ENCODE peak calls at places on chromosomes 2 and 18, in six cellular contexts. D is mesendoderm, X is IMR-90, U is H9, W is neuronal stem cell, V is H1. I is an unnamed sample.
A peak's percentile ranks its signal among the peaks of the same experiment; 100 is the strongest.

GRCh38 chr18:825891-826585 is 14.0 kb upstream of the YES1 start:
- DNase-seq in D (no peak), X (no peak), U (no peak), W (no peak), V (no peak), I (no peak)

GRCh38 chr2:1698188-1698945 is 45.9 kb downstream of the PXDN start:
- DNase-seq in D (no peak), X (no peak), U (no peak), W (no peak), V (peak; percentile 32), I (peak; percentile 54)

GRCh38 chr2:237501892-237502513 is 15.0 kb downstream of the MLPH start:
- DNase-seq in D (no peak), X (peak; percentile 46), U (no peak), W (no peak), V (no peak), I (peak; percentile 72)

GRCh38 chr2:197327776-197328169 is 17.2 kb upstream of the ANKRD44 start:
- DNase-seq in D (no peak), X (no peak), U (no peak), W (no peak), V (no peak), I (no peak)

GRCh38 chr2:109005686-109006204 is 16.7 kb upstream of the EDAR start:
- DNase-seq in D (no peak), X (no peak), U (no peak), W (no peak), V (no peak), I (no peak)

GRCh38 chr2:45929674-45930395 is 278.4 kb downstream of the PRKCE start:
- DNase-seq in D (no peak), X (no peak), U (no peak), W (no peak), V (no peak), I (no peak)

GRCh38 chr2:149733936-149734685 is 146.5 kb upstream of the MMADHC start:
- DNase-seq in D (peak; percentile 63), X (peak; percentile 48), U (no peak), W (no peak), V (no peak), I (peak; percentile 59)

GRCh38 chr2:174675615-174676014 is 78.0 kb upstream of the WIPF1 start:
- DNase-seq in D (no peak), X (no peak), U (no peak), W (no peak), V (no peak), I (no peak)

GRCh38 chr2:171703574-171704347 is 16.5 kb downstream of the DYNC1I2 start:
- DNase-seq in D (peak; percentile 31), X (peak; percentile 56), U (no peak), W (peak; percentile 30), V (no peak), I (peak; percentile 46)

GRCh38 chr2:168697668-168698121 is 104.7 kb upstream of the NOSTRIN start:
- DNase-seq in D (peak; percentile 74), X (peak; percentile 30), U (no peak), W (no peak), V (no peak), I (no peak)

GRCh38 chr2:136116111-136116812 is 1.7 kb downstream of the CXCR4 start:
- DNase-seq in D (peak; percentile 73), X (no peak), U (no peak), W (peak; percentile 39), V (peak; percentile 50), I (no peak)

GRCh38 chr2:235740821-235741220 is 247.0 kb downstream of the AGAP1 start:
- DNase-seq in D (peak; percentile 52), X (no peak), U (peak; percentile 70), W (no peak), V (peak; percentile 65), I (no peak)

GRCh38 chr2:121707920-121708361 is 28.7 kb downstream of the NIFK start:
- DNase-seq in D (peak; percentile 41), X (no peak), U (no peak), W (no peak), V (no peak), I (no peak)

GRCh38 chr2:206198677-206199076 is 39.0 kb downstream of the EEF1B2 start:
- DNase-seq in D (no peak), X (peak; percentile 28), U (no peak), W (no peak), V (no peak), I (no peak)

DNA sequence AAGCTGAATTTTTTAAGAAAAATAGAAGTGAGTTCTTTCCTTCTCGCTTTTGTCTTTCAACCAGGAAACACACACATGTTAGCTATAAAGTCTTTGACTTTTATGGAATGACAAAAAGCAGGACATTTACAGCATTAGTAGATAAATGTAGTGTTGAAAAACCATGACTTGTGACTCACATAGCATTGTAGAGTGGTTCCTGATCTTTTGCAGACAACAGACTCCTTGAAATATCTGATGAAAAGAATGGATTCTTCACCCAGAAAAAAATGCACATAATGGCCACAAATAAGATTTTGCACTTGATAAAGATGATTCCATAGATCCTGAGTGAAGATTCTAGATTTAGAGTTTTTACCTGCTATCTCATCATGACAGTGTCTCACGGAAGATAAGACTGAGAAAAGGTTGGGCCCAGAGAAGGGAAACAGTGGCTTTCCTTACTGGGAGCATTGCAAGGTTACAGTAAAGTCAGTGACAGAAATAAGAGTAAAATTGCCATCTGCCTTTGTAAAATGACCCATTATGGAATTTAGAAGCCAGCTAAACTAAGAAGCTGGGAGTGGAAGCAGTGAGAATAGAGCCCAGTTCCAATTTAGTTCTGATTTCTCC is 14.0 kb downstream of the SMARCAL1 start:
- DNase-seq in D (no peak), X (no peak), U (no peak), W (no peak), V (no peak), I (peak; percentile 56)
- H3K18ac ChIP-seq in D (no peak overlapping the region), X (peak overlapping the region; percentile 50), U (no peak overlapping the region), W (no peak overlapping the region), V (no peak overlapping the region), I (peak overlapping the region; percentile 46)

GRCh38 chr2:181806039-181806392 is 85.5 kb upstream of the ITPRID2 start:
- DNase-seq in D (no peak), X (no peak), U (no peak), W (no peak), V (no peak), I (no peak)
- H4K8ac ChIP-seq in D (no peak overlapping the region), X (peak overlapping the region; percentile 72), U (no peak overlapping the region), W (no peak overlapping the region), V (no peak overlapping the region), I (peak overlapping the region; percentile 82)

GRCh38 chr2:217689053-217689452 is 313.7 kb downstream of the TNS1 start:
- DNase-seq in D (no peak), X (no peak), U (no peak), W (no peak), V (no peak), I (no peak)

GRCh38 chr2:217691920-217692666 is 310.7 kb downstream of the TNS1 start:
- DNase-seq in D (peak; percentile 71), X (peak; percentile 46), U (no peak), W (no peak), V (no peak), I (no peak)

GRCh38 chr2:217694296-217694695 is 308.5 kb downstream of the TNS1 start:
- DNase-seq in D (peak; percentile 72), X (peak; percentile 32), U (no peak), W (no peak), V (no peak), I (peak; percentile 15)

GRCh38 chr2:217693363-217693762 is 309.4 kb downstream of the TNS1 start:
- DNase-seq in D (no peak), X (no peak), U (no peak), W (no peak), V (no peak), I (no peak)

GRCh38 chr2:217691516-217691915 is 311.3 kb downstream of the TNS1 start:
- DNase-seq in D (no peak), X (no peak), U (no peak), W (no peak), V (no peak), I (peak; percentile 17)
- H3K27ac ChIP-seq in D (no peak overlapping the region), X (no peak overlapping the region), U (no peak overlapping the region), W (no peak overlapping the region), V (no peak overlapping the region), I (no peak overlapping the region)

DNA sequence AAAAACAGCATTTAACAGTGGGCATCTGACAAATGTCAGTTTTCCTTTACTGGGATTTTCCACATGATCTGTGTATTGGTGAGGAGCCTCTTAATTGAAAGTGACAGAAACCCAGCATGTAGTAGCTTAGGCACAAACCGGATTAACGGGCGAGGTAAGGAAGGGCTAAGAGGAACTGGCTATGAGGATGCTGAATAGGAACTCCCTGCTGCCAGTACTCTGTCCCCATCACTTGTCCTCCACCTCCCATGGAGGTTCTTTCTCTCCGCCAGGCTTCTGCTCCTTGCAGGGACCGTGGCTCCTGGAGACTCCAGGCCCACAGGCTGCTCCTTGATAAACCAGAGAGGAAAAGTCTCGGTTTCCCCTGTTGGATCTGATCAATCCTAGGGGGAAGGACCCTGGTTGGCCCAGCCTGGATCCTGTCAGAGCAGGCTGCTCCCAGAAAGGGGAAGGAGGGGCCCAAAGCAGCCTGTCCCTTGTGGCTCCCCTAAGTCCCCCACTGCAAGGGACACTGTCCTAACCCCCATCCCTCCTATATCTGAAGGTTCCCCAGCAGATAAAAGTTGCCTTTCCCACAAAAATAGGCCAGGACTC is 10.3 kb downstream of the TEX44 start:
- DNase-seq in D (no peak), X (no peak), U (no peak), W (no peak), V (no peak), I (no peak)
- H3K18ac ChIP-seq in D (no peak overlapping the region), X (no peak overlapping the region), U (peak overlapping the region; percentile 47), W (peak overlapping the region; percentile 84), V (no peak overlapping the region), I (no peak overlapping the region)

GRCh38 chr2:66577331-66578041 is 142.6 kb downstream of the MEIS1 start:
- DNase-seq in D (peak; percentile 76), X (peak; percentile 56), U (peak; percentile 68), W (no peak), V (peak; percentile 73), I (no peak)

GRCh38 chr2:66575625-66576371 is 140.9 kb downstream of the MEIS1 start:
- DNase-seq in D (peak; percentile 59), X (peak; percentile 70), U (peak; percentile 55), W (peak; percentile 56), V (no peak), I (peak; percentile 56)

GRCh38 chr2:66574701-66575624 is 140.0 kb downstream of the MEIS1 start:
- DNase-seq in D (peak; percentile 95), X (peak; percentile 91), U (peak; percentile 79), W (peak; percentile 87), V (peak; percentile 64), I (peak; percentile 94)

GRCh38 chr2:66578067-66578852 is 143.3 kb downstream of the MEIS1 start:
- DNase-seq in D (peak; percentile 22), X (peak; percentile 76), U (peak; percentile 38), W (no peak), V (peak; percentile 62), I (no peak)

GRCh38 chr2:66576381-66577330 is 141.7 kb downstream of the MEIS1 start:
- DNase-seq in D (peak; percentile 66), X (peak; percentile 79), U (peak; percentile 54), W (no peak), V (peak; percentile 75), I (peak; percentile 72)
- H4K8ac ChIP-seq in D (no peak overlapping the region), X (peak overlapping the region; percentile 82), U (no peak overlapping the region), W (no peak overlapping the region), V (no peak overlapping the region), I (peak overlapping the region; percentile 72)